ENCODE peak calls at places on chromosomes 16 and 17, in six cellular contexts. One of them, this sample, is unnamed.

GRCh38 chr16:75252049-75252864 is 833 bp upstream of the BCAR1 start:
- DNase-seq in body of pancreas: no peak
- DNase-seq in fibroblast of lung: no peak
- DNase-seq in PC-9: no peak
- DNase-seq in A549: no peak
- DNase-seq in GM20000: no peak
- DNase-seq in this sample: no peak

GRCh38 chr17:42121066-42121769 is at the start of gene KAT2A:
- DNase-seq in A549: peak
- DNase-seq in fibroblast of lung: peak
- DNase-seq in body of pancreas: peak
- DNase-seq in GM20000: peak
- DNase-seq in PC-9: peak
- DNase-seq in this sample: no peak

GRCh38 chr17:51228177-51228576 is 31.7 kb downstream of the MBTD1 start:
- DNase-seq in GM20000: no peak
- DNase-seq in body of pancreas: no peak
- DNase-seq in PC-9: no peak
- DNase-seq in fibroblast of lung: peak
- DNase-seq in A549: no peak
- DNase-seq in this sample: peak

GRCh38 chr17:70629902-70630301 is 460.6 kb downstream of the KCNJ2 start:
- DNase-seq in A549: peak
- DNase-seq in GM20000: no peak
- DNase-seq in PC-9: peak
- DNase-seq in fibroblast of lung: peak
- DNase-seq in body of pancreas: no peak
- DNase-seq in this sample: no peak

GRCh38 chr17:77316191-77316641 is 175.4 kb downstream of the SEC14L1 start:
- DNase-seq in GM20000: no peak
- DNase-seq in A549: peak
- DNase-seq in body of pancreas: no peak
- DNase-seq in fibroblast of lung: peak
- DNase-seq in PC-9: no peak
- DNase-seq in this sample: no peak

GRCh38 chr17:5587431-5588032 is 3.2 kb upstream of the NLRP1 start:
- DNase-seq in fibroblast of lung: peak
- DNase-seq in A549: peak
- DNase-seq in PC-9: peak
- DNase-seq in GM20000: peak
- DNase-seq in body of pancreas: peak
- DNase-seq in this sample: peak

GRCh38 chr16:2939968-2940367 is 24.1 kb upstream of the KREMEN2 start:
- DNase-seq in A549: no peak
- DNase-seq in PC-9: no peak
- DNase-seq in GM20000: no peak
- DNase-seq in body of pancreas: no peak
- DNase-seq in fibroblast of lung: no peak
- DNase-seq in this sample: no peak

GRCh38 chr16:85652431-85653221 is 36.1 kb downstream of the GINS2 start:
- DNase-seq in PC-9: peak
- DNase-seq in A549: peak
- DNase-seq in fibroblast of lung: peak
- DNase-seq in GM20000: no peak
- DNase-seq in body of pancreas: peak
- DNase-seq in this sample: no peak

GRCh38 chr16:11977206-11978041 is 890 bp downstream of the SNX29 start:
- DNase-seq in PC-9: peak
- DNase-seq in GM20000: no peak
- DNase-seq in body of pancreas: no peak
- DNase-seq in fibroblast of lung: peak
- DNase-seq in A549: peak
- DNase-seq in this sample: peak

GRCh38 chr17:82246365-82247174 is 17.7 kb downstream of the SLC16A3 start:
- DNase-seq in body of pancreas: no peak
- DNase-seq in fibroblast of lung: peak
- DNase-seq in GM20000: peak
- DNase-seq in A549: peak
- DNase-seq in PC-9: peak
- DNase-seq in this sample: no peak

GRCh38 chr17:62816282-62816839 is 8.2 kb upstream of the MARCHF10 start:
- DNase-seq in PC-9: no peak
- DNase-seq in fibroblast of lung: peak
- DNase-seq in A549: no peak
- DNase-seq in GM20000: no peak
- DNase-seq in body of pancreas: no peak
- DNase-seq in this sample: no peak

GRCh38 chr16:6335072-6335471 is 997.6 kb upstream of the RBFOX1 start:
- DNase-seq in GM20000: no peak
- DNase-seq in fibroblast of lung: no peak
- DNase-seq in PC-9: peak
- DNase-seq in A549: peak
- DNase-seq in body of pancreas: no peak
- DNase-seq in this sample: no peak

GRCh38 chr17:28530250-28530649 is 22.2 kb downstream of the UNC119 start:
- DNase-seq in fibroblast of lung: no peak
- DNase-seq in A549: no peak
- DNase-seq in body of pancreas: no peak
- DNase-seq in GM20000: no peak
- DNase-seq in PC-9: no peak
- DNase-seq in this sample: no peak

GRCh38 chr16:12500771-12501170 is 302.9 kb downstream of the CPPED1 start:
- DNase-seq in fibroblast of lung: no peak
- DNase-seq in A549: peak
- DNase-seq in body of pancreas: no peak
- DNase-seq in GM20000: no peak
- DNase-seq in PC-9: no peak
- DNase-seq in this sample: no peak

GRCh38 chr17:28982191-28982793 is 23.5 kb downstream of the SEZ6 start:
- DNase-seq in GM20000: peak
- DNase-seq in A549: no peak
- DNase-seq in PC-9: no peak
- DNase-seq in body of pancreas: peak
- DNase-seq in fibroblast of lung: no peak
- DNase-seq in this sample: no peak

GRCh38 chr17:34635876-34636275 is 56.5 kb downstream of the TMEM132E start:
- DNase-seq in PC-9: no peak
- DNase-seq in GM20000: no peak
- DNase-seq in fibroblast of lung: no peak
- DNase-seq in body of pancreas: no peak
- DNase-seq in A549: no peak
- DNase-seq in this sample: no peak

GRCh38 chr16:82627811-82628339 is 1.1 kb downstream of the CDH13 start:
- DNase-seq in A549: no peak
- DNase-seq in GM20000: no peak
- DNase-seq in fibroblast of lung: no peak
- DNase-seq in PC-9: no peak
- DNase-seq in body of pancreas: no peak
- DNase-seq in this sample: no peak

GRCh38 chr16:1620391-1620790 is 8.2 kb downstream of the CRAMP1 start:
- DNase-seq in GM20000: peak
- DNase-seq in PC-9: no peak
- DNase-seq in fibroblast of lung: no peak
- DNase-seq in body of pancreas: no peak
- DNase-seq in A549: no peak
- DNase-seq in this sample: no peak

GRCh38 chr16:10576390-10577304 is 3.8 kb downstream of the EMP2 start:
- DNase-seq in PC-9: no peak
- DNase-seq in body of pancreas: no peak
- DNase-seq in A549: no peak
- DNase-seq in GM20000: no peak
- DNase-seq in fibroblast of lung: peak
- DNase-seq in this sample: no peak

GRCh38 chr16:56589141-56590039 is at the start of gene MT3:
- DNase-seq in body of pancreas: peak
- DNase-seq in GM20000: no peak
- DNase-seq in fibroblast of lung: no peak
- DNase-seq in PC-9: peak
- DNase-seq in A549: peak
- DNase-seq in this sample: no peak

GRCh38 chr16:7405166-7405565 is 72.5 kb downstream of the RBFOX1 start:
- DNase-seq in fibroblast of lung: no peak
- DNase-seq in A549: peak
- DNase-seq in PC-9: peak
- DNase-seq in GM20000: no peak
- DNase-seq in body of pancreas: peak
- DNase-seq in this sample: no peak

DNA sequence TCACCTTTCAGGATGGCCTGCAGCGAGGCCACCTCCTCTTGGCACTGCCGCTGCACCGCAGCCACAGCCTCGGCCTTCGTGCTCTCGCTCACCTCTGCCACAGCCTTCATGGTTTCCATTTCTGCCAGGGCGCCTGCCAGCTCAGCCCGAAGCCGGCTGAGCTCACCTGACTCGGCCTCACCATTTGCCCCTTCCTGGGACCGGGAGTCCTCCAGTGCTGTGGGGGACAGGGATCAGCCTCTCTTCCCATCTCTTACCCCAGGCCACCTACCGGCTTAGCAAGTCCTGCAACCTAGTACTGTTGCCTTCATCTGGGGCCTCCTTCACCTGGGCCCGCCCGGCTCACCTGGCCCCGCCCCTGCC is 658 bp downstream of the RABEP2 start:
- DNase-seq in PC-9: no peak
- DNase-seq in GM20000: no peak
- DNase-seq in body of pancreas: no peak
- DNase-seq in fibroblast of lung: no peak
- DNase-seq in A549: no peak
- DNase-seq in this sample: no peak
- TF ChIP-seq CTCF in PC-9: no peak
- TF ChIP-seq CTCF in GM20000: no peak
- TF ChIP-seq CTCF in body of pancreas: peak
- TF ChIP-seq CTCF in fibroblast of lung: no peak
- TF ChIP-seq CTCF in A549: no peak
- TF ChIP-seq CTCF in this sample: no peak

GRCh38 chr16:589658-590159 is at the start of gene RAB40C:
- DNase-seq in fibroblast of lung: peak
- DNase-seq in A549: peak
- DNase-seq in PC-9: peak
- DNase-seq in body of pancreas: peak
- DNase-seq in GM20000: peak
- DNase-seq in this sample: peak
- TF ChIP-seq CTCF in fibroblast of lung: no peak
- TF ChIP-seq CTCF in A549: no peak
- TF ChIP-seq CTCF in PC-9: no peak
- TF ChIP-seq CTCF in body of pancreas: peak
- TF ChIP-seq CTCF in GM20000: no peak
- TF ChIP-seq CTCF in this sample: peak

DNA sequence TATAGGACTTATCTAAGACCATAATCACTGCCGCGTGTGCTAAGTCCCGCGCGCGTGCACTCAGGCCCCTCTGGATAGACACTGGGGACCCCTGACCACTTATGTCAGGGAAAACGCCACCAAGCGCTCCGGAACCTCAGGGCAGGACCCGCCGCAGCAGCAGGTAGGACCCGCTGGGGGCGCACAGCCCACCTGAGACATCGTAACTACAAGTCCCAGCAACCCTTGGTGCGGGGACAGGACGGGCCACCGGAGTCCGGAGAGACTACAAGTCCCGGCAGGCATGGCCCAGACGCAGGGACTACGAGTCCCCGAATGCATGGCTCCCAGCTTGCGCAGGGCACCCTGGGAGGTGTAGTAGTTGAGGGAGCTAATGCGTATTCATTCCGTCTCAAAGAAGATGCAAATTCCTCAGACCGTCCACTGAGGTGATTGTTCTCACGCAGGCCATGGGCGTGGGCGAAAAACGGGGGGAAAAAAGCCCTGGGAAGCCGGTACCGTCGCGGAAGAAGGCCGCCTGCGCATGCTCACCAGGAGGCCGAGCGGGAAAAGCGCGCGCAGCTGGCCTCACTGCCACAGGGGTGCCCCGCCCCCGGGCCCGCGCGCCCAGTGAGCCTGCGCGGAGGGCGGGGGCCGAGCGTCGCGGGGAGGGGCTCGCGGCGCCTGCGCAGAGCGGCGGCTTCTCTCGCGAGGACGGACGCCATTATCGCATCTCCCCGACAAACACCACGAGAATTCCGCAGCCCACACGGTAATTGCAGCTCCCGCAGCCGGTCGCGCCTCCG is at the start of gene BANP:
- DNase-seq in A549: peak
- DNase-seq in PC-9: peak
- DNase-seq in body of pancreas: peak
- DNase-seq in fibroblast of lung: peak
- DNase-seq in GM20000: peak
- DNase-seq in this sample: peak
- TF ChIP-seq CTCF in A549: peak
- TF ChIP-seq CTCF in PC-9: peak
- TF ChIP-seq CTCF in body of pancreas: peak
- TF ChIP-seq CTCF in fibroblast of lung: no peak
- TF ChIP-seq CTCF in GM20000: peak
- TF ChIP-seq CTCF in this sample: peak

GRCh38 chr16:87235810-87236515 is 81.2 kb downstream of the C16orf95 start:
- DNase-seq in PC-9: no peak
- DNase-seq in GM20000: no peak
- DNase-seq in fibroblast of lung: no peak
- DNase-seq in body of pancreas: no peak
- DNase-seq in A549: no peak
- DNase-seq in this sample: no peak
- TF ChIP-seq CTCF in PC-9: no peak
- TF ChIP-seq CTCF in GM20000: no peak
- TF ChIP-seq CTCF in fibroblast of lung: no peak
- TF ChIP-seq CTCF in body of pancreas: no peak
- TF ChIP-seq CTCF in A549: no peak
- TF ChIP-seq CTCF in this sample: peak

This sample was measured in AG09309.